ENCODE peak calls at places on chromosomes 5 and 9, in six cellular contexts. L is H4, Z is anterior cingulate cortex, H is AG08395, Q is iPS-NIHi11, E is GOT3. K is an unnamed sample.

GRCh38 chr5:107582625-107583024 is 88.1 kb downstream of the EFNA5 start:
- DNase-seq in E (no peak), Z (no peak), Q (no peak), H (no peak), L (no peak), K (no peak)

GRCh38 chr9:34374905-34375552 is 1.7 kb downstream of the MYORG start:
- DNase-seq in L (peak; percentile 9), Z (no peak), E (no peak), Q (peak; percentile 38), H (no peak), K (no peak)

GRCh38 chr5:172418847-172419810 is 35.2 kb downstream of the SH3PXD2B start:
- DNase-seq in Q (no peak), L (no peak), H (no peak), E (no peak), Z (no peak), K (no peak)

GRCh38 chr5:173441053-173441628 is 112.9 kb upstream of the STC2 start:
- DNase-seq in Q (no peak), Z (no peak), E (no peak), H (no peak), L (no peak), K (no peak)

GRCh38 chr5:1875843-1876671 is 6.7 kb downstream of the IRX4 start:
- DNase-seq in Z (no peak), E (no peak), H (no peak), L (no peak), Q (no peak), K (no peak)

GRCh38 chr5:116378007-116378831 is 196.4 kb downstream of the SEMA6A start:
- DNase-seq in Q (no peak), H (no peak), Z (no peak), E (no peak), L (no peak), K (no peak)

GRCh38 chr5:157576678-157577077 is 1.1 kb upstream of the ADAM19 start:
- DNase-seq in Z (no peak), L (no peak), E (no peak), H (no peak), Q (no peak), K (no peak)

GRCh38 chr9:127025042-127025441 is 97.4 kb downstream of the ANGPTL2 start:
- DNase-seq in Z (no peak), H (no peak), Q (no peak), L (no peak), E (no peak), K (no peak)

GRCh38 chr9:135816179-135816970 is 91.0 kb downstream of the CAMSAP1 start:
- DNase-seq in E (no peak), Z (no peak), Q (no peak), H (no peak), L (no peak), K (no peak)

GRCh38 chr5:157581870-157582269 is 6.3 kb upstream of the ADAM19 start:
- DNase-seq in Z (no peak), H (no peak), Q (no peak), E (no peak), L (no peak), K (no peak)

K was measured in substantia nigra.